ENCODE peak calls at places on chromosomes 4 and X, in eight cellular contexts. N is GM12892, E is sigmoid colon, L is NB4, G is transverse colon, S is A549, M is heart left ventricle, Z is gastrocnemius medialis. J is an unnamed sample.

GRCh38 chr4:55218041-55218440 is 92.6 kb upstream of the KDR start:
- DNase-seq in S (no peak), M (no peak), L (no peak), Z (no peak), N (no peak), E (no peak), G (no peak), J (no peak)

GRCh38 chr4:6884341-6884870 is 25.2 kb upstream of the TBC1D14 start:
- DNase-seq in L (no peak), E (no peak), Z (no peak), G (no peak), N (no peak), S (no peak), M (no peak), J (no peak)

GRCh38 chrX:40166582-40166981 is 68.8 kb upstream of the BCOR start:
- DNase-seq in E (no peak), G (no peak), S (no peak), N (no peak), M (no peak), L (peak; percentile 65), Z (no peak), J (no peak)

GRCh38 chr4:472881-473574 is 25.9 kb downstream of the ZNF721 start:
- DNase-seq in E (no peak), G (no peak), M (no peak), L (peak; percentile 61), Z (no peak), S (peak; percentile 4), N (no peak), J (no peak)

GRCh38 chrX:12304261-12304660 is 166.0 kb downstream of the FRMPD4 start:
- DNase-seq in S (no peak), N (no peak), G (no peak), M (no peak), L (peak; percentile 42), E (no peak), Z (no peak), J (no peak)

GRCh38 chr4:122898370-122899150 is 23.8 kb downstream of the NUDT6 start:
- DNase-seq in G (no peak), S (peak; percentile 52), M (no peak), N (no peak), Z (no peak), L (no peak), E (no peak), J (no peak)

GRCh38 chrX:2552621-2553297 is 52.0 kb upstream of the DHRSX start:
- DNase-seq in L (peak; percentile 12), G (no peak), N (no peak), S (peak; percentile 29), E (no peak), M (no peak), Z (no peak), J (no peak)

GRCh38 chr4:111398906-111399330 is 746.3 kb upstream of the FAM241A start:
- DNase-seq in G (no peak), M (peak; percentile 37), E (no peak), L (no peak), S (no peak), N (no peak), Z (no peak), J (no peak)

GRCh38 chr4:112519689-112520597 is 4.0 kb upstream of the NEUROG2 start:
- DNase-seq in L (no peak), N (no peak), G (no peak), S (no peak), Z (no peak), M (no peak), E (no peak), J (no peak)

GRCh38 chr4:104966349-104967033 is 180.2 kb upstream of the TET2 start:
- DNase-seq in E (no peak), N (peak; percentile 11), M (no peak), S (no peak), G (peak; percentile 31), L (peak; percentile 92), Z (no peak), J (no peak)

GRCh38 chrX:133495464-133496391 is 80.4 kb upstream of the GPC4 start:
- DNase-seq in G (peak; percentile 63), Z (peak; percentile 36), M (peak; percentile 60), N (no peak), E (peak; percentile 89), S (no peak), L (no peak), J (peak; percentile 49)

GRCh38 chr4:118894034-118894433 is 5.4 kb downstream of the SYNPO2 start:
- DNase-seq in G (no peak), L (no peak), Z (no peak), N (no peak), S (no peak), E (no peak), M (no peak), J (no peak)

GRCh38 chr4:106347167-106347566 is 21.4 kb downstream of the GIMD1 start:
- DNase-seq in Z (no peak), L (no peak), S (no peak), N (no peak), M (no peak), G (no peak), E (no peak), J (no peak)

GRCh38 chr4:106338671-106339070 is 22.3 kb downstream of the AIMP1 start:
- DNase-seq in E (no peak), M (no peak), N (no peak), L (no peak), G (no peak), Z (no peak), S (no peak), J (no peak)

GRCh38 chr4:106340774-106341173 is 24.4 kb downstream of the AIMP1 start:
- DNase-seq in S (no peak), L (no peak), E (no peak), M (no peak), Z (no peak), N (no peak), G (no peak), J (no peak)

GRCh38 chr4:106343865-106344264 is 24.7 kb downstream of the GIMD1 start:
- DNase-seq in S (no peak), E (no peak), N (no peak), M (no peak), L (no peak), Z (no peak), G (no peak), J (no peak)

DNA sequence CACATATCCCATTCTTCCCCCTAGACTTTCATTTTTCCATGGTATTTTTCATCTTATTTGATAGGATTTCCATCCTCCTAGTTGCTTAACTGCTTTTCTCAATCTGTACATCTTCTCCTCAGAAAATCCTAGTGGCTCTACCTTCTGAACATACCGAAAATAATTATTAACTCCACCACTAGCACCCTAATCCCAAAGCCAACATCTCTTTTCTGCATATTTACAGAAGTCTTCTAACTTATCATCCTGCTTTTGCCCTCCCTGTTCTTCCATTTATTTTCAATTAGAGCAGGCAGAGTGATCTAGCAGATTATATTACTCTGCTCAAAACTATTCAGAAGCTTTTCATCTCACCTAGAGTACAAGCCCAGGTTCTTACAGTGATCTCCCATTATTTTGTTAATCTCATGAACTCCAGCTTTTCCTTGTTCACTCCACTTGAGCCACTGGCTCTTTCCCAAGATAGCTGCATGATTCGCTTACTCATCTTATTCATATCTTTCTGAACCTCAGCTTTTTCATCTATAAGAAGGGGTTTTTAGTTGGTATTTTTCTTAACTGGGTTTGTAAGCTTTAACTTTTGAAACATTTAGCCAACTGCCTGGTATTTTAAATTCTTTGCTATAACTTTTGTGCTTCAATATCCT is 24.1 kb downstream of the GIMD1 start:
- DNase-seq in E (no peak), L (no peak), S (no peak), Z (no peak), G (no peak), M (no peak), N (no peak), J (no peak)
- TF ChIP-seq POLR2A in E (no peak), L (no peak), S (no peak), Z (no peak), G (no peak), M (no peak), N (no peak), J (no peak)

DNA sequence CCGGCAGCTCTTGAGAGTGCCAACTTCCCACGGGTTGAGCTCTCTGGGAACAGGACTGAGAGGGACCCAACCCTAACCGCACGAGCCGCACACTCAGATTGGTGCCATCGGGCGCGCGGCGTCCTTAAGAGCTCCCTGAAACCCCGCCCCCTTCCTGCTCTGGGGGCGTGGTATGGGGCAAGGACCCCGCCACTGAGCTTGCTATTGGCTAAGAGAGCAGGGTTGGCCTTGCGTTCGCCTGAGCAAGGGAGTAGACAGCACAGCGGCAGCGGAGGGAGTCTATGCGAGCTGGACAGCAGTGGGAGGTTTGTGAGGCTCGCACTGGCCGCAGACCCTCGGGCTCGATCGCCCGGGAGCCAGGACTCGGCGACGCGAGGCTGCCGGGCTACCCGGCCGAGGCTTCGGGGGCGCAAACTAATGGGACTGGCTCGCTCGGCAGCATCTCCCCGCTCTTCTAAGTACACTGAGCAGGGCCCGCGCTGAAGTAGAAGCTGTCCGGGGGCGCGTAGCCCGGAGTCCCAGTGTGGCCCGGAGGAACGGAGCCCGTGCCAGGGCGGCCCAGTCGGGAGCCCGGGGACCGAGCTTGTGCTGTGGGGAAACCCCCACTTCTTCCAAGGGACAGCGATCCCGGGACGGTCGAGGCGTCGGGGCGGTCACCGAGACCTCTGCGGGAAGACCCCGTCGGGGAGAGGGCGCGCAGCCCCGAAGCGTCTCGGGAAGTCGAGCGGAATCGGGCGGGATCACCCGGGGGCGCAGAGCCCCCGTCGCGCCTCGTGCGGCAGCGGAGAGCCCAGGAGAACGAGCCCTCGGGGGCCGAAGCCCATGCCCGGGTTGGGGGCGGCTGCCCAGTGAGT is at the start of gene EFNB1:
- DNase-seq in E (peak; percentile 97), Z (peak; percentile 92), G (peak; percentile 93), L (peak; percentile 94), S (peak; percentile 80), M (peak; percentile 95), N (peak; percentile 66), J (peak; percentile 86)
- TF ChIP-seq POLR2A in E (peak; percentile 92), Z (peak; percentile 97), G (peak; percentile 98), L (peak; percentile 38), S (peak; percentile 83), M (peak; percentile 72), N (peak; percentile 34), J (peak; percentile 97)

DNA sequence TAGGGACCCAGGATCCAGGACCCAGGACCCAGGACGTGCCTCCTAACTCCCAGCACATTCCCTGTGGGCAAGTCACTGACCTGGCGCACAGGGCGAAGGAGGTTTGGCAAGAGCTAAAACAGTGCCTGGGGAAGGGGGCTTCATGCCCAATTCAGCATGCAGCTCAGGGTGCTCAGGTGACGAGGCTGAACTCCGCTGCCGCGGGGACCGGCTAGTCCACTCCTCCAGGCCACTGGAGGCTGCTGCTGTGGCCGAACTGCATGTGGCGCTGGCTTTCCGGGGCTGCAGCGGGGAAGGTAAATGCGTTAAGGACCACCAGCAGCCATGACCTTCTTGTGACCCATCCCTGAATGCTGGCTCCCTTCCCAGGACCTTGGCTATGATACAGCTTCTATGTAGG is 4.9 kb upstream of the PIM2 start:
- DNase-seq in Z (no peak), N (no peak), S (no peak), G (no peak), M (no peak), E (no peak), L (no peak), J (no peak)
- TF ChIP-seq POLR2A in Z (no peak), N (no peak), S (no peak), G (no peak), M (no peak), E (no peak), L (no peak), J (no peak)

DNA sequence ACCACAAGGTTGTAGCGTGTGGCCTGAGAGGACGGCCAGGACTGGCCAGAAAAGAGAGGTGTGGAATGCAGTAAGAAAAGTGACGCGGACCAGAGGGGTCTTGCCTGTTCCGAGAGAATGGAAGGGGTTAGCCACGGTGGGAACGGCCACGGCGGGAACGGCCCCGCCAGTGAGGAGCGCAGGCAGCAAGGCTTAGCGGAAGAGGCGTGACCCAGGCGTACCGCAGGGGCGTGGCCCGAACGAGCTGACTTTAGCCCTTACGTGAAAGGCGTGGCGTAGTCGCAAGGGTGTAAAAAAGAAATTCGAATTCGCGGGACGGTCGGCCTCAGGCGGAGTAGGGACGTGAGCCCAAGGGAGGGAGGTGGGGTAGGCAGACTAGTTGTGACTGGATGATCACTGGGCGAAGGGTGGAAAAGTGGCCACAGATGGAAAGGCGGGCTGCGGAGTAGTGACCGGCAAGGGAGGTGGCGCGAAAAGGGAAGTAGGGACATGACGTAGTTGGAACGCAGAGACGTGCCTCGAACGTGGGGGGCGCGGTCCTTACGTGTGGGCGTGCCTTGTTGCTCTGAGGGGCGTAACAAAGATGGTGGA is 10.4 kb upstream of the CLTRN start:
- DNase-seq in L (peak; percentile 90), S (peak; percentile 51), M (peak; percentile 97), Z (peak; percentile 74), N (peak; percentile 65), E (peak; percentile 97), G (peak; percentile 94), J (peak; percentile 91)
- TF ChIP-seq POLR2A in L (peak; percentile 38), S (no peak), M (no peak), Z (peak; percentile 82), N (peak; percentile 73), E (peak; percentile 28), G (peak; percentile 83), J (peak; percentile 78)

J was measured in Peyer's patch.